ENCODE peak calls at places on chromosomes 2 and 18, in nine cellular contexts. J, X, P, D, V, Y, K, B and I are unnamed samples.

GRCh38 chr2:28970464-28971160 is 10.5 kb upstream of the TOGARAM2 start:
- DNase-seq in Y (peak; percentile 11), B (peak; percentile 45), V (no peak), P (no peak), K (no peak), D (no peak), J (no peak), X (no peak), I (no peak)

GRCh38 chr2:223166215-223166493 is 114.2 kb downstream of the KCNE4 start:
- DNase-seq in X (no peak), B (no peak), P (no peak), J (no peak), V (no peak), D (no peak), K (no peak), Y (no peak), I (no peak)

GRCh38 chr18:55289775-55290174 is 298.2 kb downstream of the TCF4 start:
- DNase-seq in Y (no peak), X (no peak), P (no peak), J (no peak), K (no peak), B (no peak), D (no peak), V (no peak), I (no peak)

GRCh38 chr2:112750560-112750843 is 13.9 kb downstream of the CKAP2L start:
- DNase-seq in V (no peak), K (no peak), X (no peak), B (no peak), P (no peak), D (no peak), Y (no peak), J (no peak), I (no peak)

GRCh38 chr2:86695053-86695691 is 24.9 kb upstream of the RMND5A start:
- DNase-seq in V (no peak), P (no peak), J (no peak), B (peak; percentile 31), Y (no peak), X (no peak), D (peak; percentile 89), K (no peak), I (no peak)

GRCh38 chr2:170362895-170363582 is 185.1 kb downstream of the MYO3B start:
- DNase-seq in K (no peak), B (no peak), V (no peak), Y (no peak), J (no peak), D (peak; percentile 78), P (no peak), X (no peak), I (no peak)

GRCh38 chr18:25299426-25299825 is 52.5 kb downstream of the ZNF521 start:
- DNase-seq in Y (no peak), V (no peak), X (no peak), P (no peak), B (no peak), J (no peak), D (peak; percentile 32), K (no peak), I (no peak)

GRCh38 chr2:68980956-68981355 is 6.5 kb downstream of the GKN1 start:
- DNase-seq in B (no peak), Y (no peak), X (no peak), P (no peak), J (no peak), V (no peak), D (no peak), K (no peak), I (no peak)

GRCh38 chr2:132415256-132416079 is 1.1 kb upstream of the GPR39 start:
- DNase-seq in J (no peak), D (peak; percentile 79), K (no peak), P (no peak), X (no peak), V (no peak), Y (no peak), B (peak; percentile 67), I (no peak)

GRCh38 chr2:224777563-224777939 is 61.4 kb upstream of the CCDC195 start:
- DNase-seq in J (no peak), D (no peak), X (no peak), Y (no peak), V (no peak), P (no peak), K (no peak), B (no peak), I (no peak)

GRCh38 chr2:220181158-220181557 is 553.7 kb downstream of the SLC4A3 start:
- DNase-seq in P (no peak), X (no peak), V (no peak), B (no peak), K (no peak), J (no peak), Y (no peak), D (peak; percentile 39), I (no peak)

GRCh38 chr2:502831-503230 is 174.4 kb downstream of the TMEM18 start:
- DNase-seq in Y (no peak), B (no peak), D (no peak), K (no peak), P (no peak), V (no peak), X (no peak), J (no peak), I (no peak)

GRCh38 chr18:3529597-3529996 is 79.6 kb downstream of the TGIF1 start:
- DNase-seq in V (no peak), D (no peak), P (no peak), X (no peak), Y (no peak), J (no peak), K (no peak), B (no peak), I (no peak)

GRCh38 chr2:149166958-149167810 is 128.7 kb downstream of the LYPD6B start:
- DNase-seq in X (no peak), J (no peak), Y (no peak), V (no peak), K (no peak), D (peak; percentile 7), P (no peak), B (no peak), I (no peak)

GRCh38 chr2:207845202-207845864 is 75.6 kb upstream of the FZD5 start:
- DNase-seq in J (no peak), P (no peak), D (no peak), Y (no peak), V (no peak), K (no peak), B (no peak), X (no peak), I (no peak)

GRCh38 chr2:230968921-230969672 is 26.8 kb upstream of the SPATA3 start:
- DNase-seq in J (no peak), X (no peak), K (no peak), D (no peak), V (no peak), Y (no peak), B (no peak), P (no peak), I (no peak)

GRCh38 chr2:228747478-228747877 is 523.6 kb downstream of the PID1 start:
- DNase-seq in V (no peak), P (no peak), X (no peak), B (no peak), Y (no peak), K (no peak), J (no peak), D (peak; percentile 25), I (no peak)

GRCh38 chr2:37456479-37456878 is 112.0 kb downstream of the QPCT start:
- DNase-seq in X (no peak), D (no peak), P (no peak), V (no peak), J (no peak), K (no peak), B (peak; percentile 5), Y (no peak), I (no peak)

GRCh38 chr2:100242891-100243670 is 79.2 kb downstream of the LONRF2 start:
- DNase-seq in D (peak; percentile 77), V (no peak), J (no peak), P (peak; percentile 21), X (peak; percentile 20), K (no peak), B (peak; percentile 80), Y (no peak), I (no peak)

GRCh38 chr2:64133354-64133753 is 10.9 kb downstream of the PELI1 start:
- DNase-seq in J (no peak), X (no peak), D (no peak), B (no peak), V (no peak), K (no peak), Y (no peak), P (no peak), I (no peak)

GRCh38 chr2:24421668-24422067 is 61.3 kb upstream of the ITSN2 start:
- DNase-seq in K (no peak), Y (peak; percentile 63), B (peak; percentile 82), J (peak; percentile 21), V (no peak), P (peak; percentile 32), X (peak; percentile 21), D (peak; percentile 73), I (peak; percentile 33)